ENCODE peak calls at places on chromosomes 3 and 15, in six cellular contexts. X, G, D, O, B and C are unnamed samples.

GRCh38 chr3:171088984-171089754 is 62.6 kb upstream of the SLC2A2 start:
- DNase-seq in X (no peak), G (no peak), D (peak), O (no peak), B (no peak), C (peak)

GRCh38 chr3:109045271-109046051 is 72.5 kb downstream of the MORC1 start:
- DNase-seq in X (no peak), G (no peak), D (no peak), O (no peak), B (no peak), C (no peak)

GRCh38 chr3:3196148-3196861 is 16.8 kb upstream of the CRBN start:
- DNase-seq in X (no peak), G (no peak), D (no peak), O (peak), B (no peak), C (no peak)

GRCh38 chr3:29605845-29606244 is 325.0 kb downstream of the RBMS3 start:
- DNase-seq in X (no peak), G (no peak), D (peak), O (no peak), B (no peak), C (peak)

GRCh38 chr3:99269606-99270355 is 368.3 kb upstream of the DCBLD2 start:
- DNase-seq in X (no peak), G (no peak), D (no peak), O (no peak), B (no peak), C (peak)

GRCh38 chr15:47293763-47294162 is 423.5 kb upstream of the SEMA6D start:
- DNase-seq in X (no peak), G (peak), D (peak), O (peak), B (no peak), C (peak)

GRCh38 chr3:69433938-69434263 is 48.0 kb upstream of the FRMD4B start:
- DNase-seq in X (no peak), G (no peak), D (no peak), O (no peak), B (no peak), C (peak)

GRCh38 chr3:133487920-133488540 is 85.5 kb upstream of the CDV3 start:
- DNase-seq in X (no peak), G (peak), D (no peak), O (no peak), B (no peak), C (peak)